ENCODE peak calls at places on chromosomes 2 and 18, in six cellular contexts. B is retinal pigment epithelial cell, U is OCI-LY7, L is endodermal cell, N is ovary, A is GM12865. V is an unnamed sample.

GRCh38 chr2:70961648-70961994 is 16.8 kb upstream of the ANKRD53 start:
- DNase-seq in L (no peak), U (no peak), B (no peak), N (no peak), A (no peak), V (no peak)

GRCh38 chr18:42268793-42269192 is 313.8 kb downstream of the PIK3C3 start:
- DNase-seq in A (no peak), N (no peak), L (no peak), U (no peak), B (no peak), V (no peak)

GRCh38 chr2:121345101-121345500 is 60.1 kb upstream of the TFCP2L1 start:
- DNase-seq in U (no peak), A (no peak), N (no peak), L (no peak), B (no peak), V (no peak)

GRCh38 chr18:21295101-21295500 is 53.1 kb downstream of the GREB1L start:
- DNase-seq in N (no peak), A (no peak), U (no peak), L (no peak), B (no peak), V (no peak)

GRCh38 chr2:101440127-101440738 is 34.7 kb downstream of the RFX8 start:
- DNase-seq in B (no peak), L (no peak), A (no peak), N (peak; percentile 73), U (no peak), V (peak; percentile 36)

GRCh38 chr2:204776781-204777559 is 231.7 kb downstream of the PARD3B start:
- DNase-seq in L (no peak), A (no peak), U (no peak), N (no peak), B (no peak), V (peak; percentile 53)

GRCh38 chr2:175399326-175399725 is 217.8 kb upstream of the ATP5MC3 start:
- DNase-seq in L (no peak), A (no peak), U (no peak), B (no peak), N (no peak), V (no peak)

GRCh38 chr2:61434314-61434713 is 36.6 kb downstream of the USP34 start:
- DNase-seq in A (peak; percentile 48), L (no peak), U (peak; percentile 64), B (no peak), N (no peak), V (no peak)

GRCh38 chr18:21194871-21195771 is 46.9 kb upstream of the GREB1L start:
- DNase-seq in L (no peak), N (no peak), U (peak; percentile 57), A (peak; percentile 32), B (no peak), V (peak; percentile 54)

GRCh38 chr2:85907671-85908157 is 18.9 kb upstream of the ST3GAL5 start:
- DNase-seq in B (no peak), L (no peak), A (no peak), U (no peak), N (no peak), V (peak; percentile 61)

GRCh38 chr2:85906748-85907147 is 18.0 kb upstream of the ST3GAL5 start:
- DNase-seq in B (no peak), A (no peak), U (no peak), N (no peak), L (no peak), V (no peak)

GRCh38 chr2:85903849-85904248 is 15.1 kb upstream of the ST3GAL5 start:
- DNase-seq in B (no peak), U (no peak), L (no peak), A (no peak), N (no peak), V (no peak)

GRCh38 chr2:85905891-85906290 is 17.1 kb upstream of the ST3GAL5 start:
- DNase-seq in N (no peak), B (no peak), L (no peak), A (no peak), U (no peak), V (no peak)

DNA sequence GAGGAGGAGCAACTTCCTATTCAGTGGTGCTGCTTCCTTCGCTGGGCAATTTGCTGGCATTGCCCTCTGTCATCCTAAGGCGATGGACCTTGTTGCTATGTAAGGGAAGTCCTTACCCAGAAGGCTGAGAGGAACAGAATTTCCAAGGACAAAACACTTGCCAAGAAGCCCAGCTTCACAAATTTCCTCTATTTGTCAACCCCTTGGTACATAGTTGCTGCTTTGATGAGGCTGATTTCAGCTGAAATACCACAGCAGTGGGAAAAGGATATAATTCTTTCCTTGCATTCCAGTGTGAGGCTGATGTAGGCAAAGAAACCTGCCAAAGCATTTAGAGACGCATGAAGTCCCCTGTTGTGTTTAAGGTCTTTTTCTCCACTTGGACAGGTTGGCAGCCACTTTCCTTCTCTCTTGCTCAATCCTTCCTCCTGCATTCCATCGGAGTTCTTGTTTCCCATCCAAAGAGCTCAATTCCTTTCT is 16.4 kb upstream of the ST3GAL5 start:
- DNase-seq in B (peak; percentile 68), L (no peak), A (no peak), N (no peak), U (no peak), V (peak; percentile 30)
- H3K4me3 ChIP-seq in B (no peak overlapping the region), L (no peak overlapping the region), A (no peak overlapping the region), N (no peak overlapping the region), U (no peak overlapping the region), V (no peak overlapping the region)

GRCh38 chr2:223566398-223566797 is 35.8 kb downstream of the SCG2 start:
- DNase-seq in A (no peak), N (no peak), U (no peak), L (no peak), B (no peak), V (no peak)

GRCh38 chr2:223562078-223562477 is 40.1 kb downstream of the SCG2 start:
- DNase-seq in L (no peak), A (no peak), U (no peak), B (no peak), N (no peak), V (no peak)

GRCh38 chr2:223558970-223559369 is 43.2 kb downstream of the SCG2 start:
- DNase-seq in B (no peak), N (no peak), A (no peak), L (no peak), U (no peak), V (no peak)

GRCh38 chr2:223560704-223561435 is 41.3 kb downstream of the SCG2 start:
- DNase-seq in U (no peak), L (no peak), N (no peak), B (no peak), A (no peak), V (no peak)

GRCh38 chr2:223563462-223563861 is 38.7 kb downstream of the SCG2 start:
- DNase-seq in N (no peak), A (no peak), L (no peak), B (no peak), U (no peak), V (peak; percentile 90)
- TF ChIP-seq CTCF in N (no peak), A (no peak), L (no peak), B (no peak), U (no peak), V (no peak)

GRCh38 chr18:12990977-12991838 is at the start of gene CEP192:
- DNase-seq in U (peak; percentile 98), A (peak; percentile 99), N (peak; percentile 98), B (peak; percentile 95), L (peak; percentile 99), V (peak; percentile 98)

GRCh38 chr18:12989397-12990127 is 1.6 kb upstream of the CEP192 start:
- DNase-seq in N (no peak), U (no peak), B (no peak), L (no peak), A (no peak), V (no peak)

GRCh38 chr18:12990662-12990976 is 543 bp upstream of the CEP192 start:
- DNase-seq in U (no peak), L (no peak), B (peak; percentile 23), N (no peak), A (no peak), V (no peak)

GRCh38 chr18:12991839-12992216 is 666 bp downstream of the CEP192 start:
- DNase-seq in L (no peak), N (no peak), A (no peak), B (no peak), U (no peak), V (no peak)

GRCh38 chr18:12990128-12990485 is 1.1 kb upstream of the CEP192 start:
- DNase-seq in B (no peak), U (no peak), N (no peak), A (peak; percentile 46), L (no peak), V (no peak)
- H3K4me3 ChIP-seq in B (peak overlapping the region; percentile 94), U (peak overlapping the region; percentile 78), N (no peak overlapping the region), A (peak overlapping the region; percentile 93), L (peak overlapping the region; percentile 97), V (peak overlapping the region; percentile 82)

GRCh38 chr18:8882632-8883408 is 177.5 kb downstream of the MTCL1 start:
- DNase-seq in L (peak; percentile 86), A (no peak), N (no peak), U (peak; percentile 80), B (no peak), V (no peak)
- TF ChIP-seq CTCF in L (peak; percentile 59), A (no peak), N (no peak), U (peak; percentile 74), B (no peak), V (no peak)

GRCh38 chr2:10934308-10934978 is 22.7 kb downstream of the KCNF1 start:
- DNase-seq in N (no peak), B (no peak), L (no peak), U (no peak), A (no peak), V (no peak)

GRCh38 chr2:10933700-10934225 is 22.0 kb downstream of the KCNF1 start:
- DNase-seq in A (no peak), U (no peak), L (no peak), N (no peak), B (no peak), V (no peak)

GRCh38 chr2:10930731-10931516 is 19.2 kb downstream of the KCNF1 start:
- DNase-seq in N (no peak), B (no peak), U (no peak), L (no peak), A (no peak), V (peak; percentile 29)

GRCh38 chr2:10931710-10932255 is 20.0 kb downstream of the KCNF1 start:
- DNase-seq in A (no peak), L (no peak), B (no peak), N (no peak), U (no peak), V (peak; percentile 72)

DNA sequence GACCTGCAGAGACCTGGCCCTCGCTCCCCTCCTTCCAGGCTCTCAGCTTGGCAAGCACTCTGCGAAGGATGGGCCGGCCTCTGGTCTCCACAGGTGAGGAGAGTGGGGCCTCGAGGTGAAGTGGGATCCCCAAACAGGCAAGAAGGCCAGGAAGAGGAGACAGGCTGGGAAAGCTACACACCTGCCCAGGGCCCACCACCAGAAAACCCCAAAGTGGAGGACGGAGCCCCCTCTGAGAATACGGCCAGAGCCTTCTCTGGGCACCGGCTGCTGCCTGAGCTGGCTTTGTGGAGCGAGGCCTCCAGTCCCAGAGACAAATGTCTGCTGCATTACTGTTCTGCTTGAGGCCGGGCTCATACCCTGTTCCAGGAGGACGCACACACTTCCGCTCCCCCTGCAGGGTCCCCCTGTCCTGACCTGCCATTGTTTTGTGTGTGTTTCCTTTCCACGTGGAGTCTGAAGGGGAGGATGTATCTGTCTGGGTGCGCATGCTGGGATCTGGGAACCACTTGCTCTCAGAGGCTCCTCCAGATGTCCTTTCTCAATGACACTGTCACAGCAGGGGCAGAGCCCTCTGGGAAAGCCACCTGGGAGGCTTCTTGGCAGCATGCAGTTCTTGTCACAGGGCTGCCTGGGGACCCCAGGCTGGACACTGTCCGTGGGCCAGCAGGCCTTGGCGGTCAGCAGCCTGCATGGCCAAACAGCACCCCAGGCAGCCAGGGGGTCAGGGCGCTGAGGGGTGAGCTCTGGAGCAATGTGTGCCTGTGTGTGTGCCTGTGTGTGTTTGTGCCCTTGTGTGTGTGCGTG is 20.8 kb downstream of the KCNF1 start:
- DNase-seq in U (no peak), L (no peak), N (no peak), B (no peak), A (no peak), V (no peak)
- H3K4me3 ChIP-seq in U (no peak overlapping the region), L (no peak overlapping the region), N (no peak overlapping the region), B (no peak overlapping the region), A (no peak overlapping the region), V (no peak overlapping the region)

V was measured in foreskin fibroblast.